ENCODE peak calls at places on chromosomes 13 and 19, in nine cellular contexts. One of them, this sample, is unnamed.

GRCh38 chr13:110387451-110388140 is 80.5 kb downstream of the COL4A2 start:
- DNase-seq in CD8-positive, alpha-beta T cell: no peak
- DNase-seq in Peyer's patch: no peak
- DNase-seq in PC-9: no peak
- DNase-seq in neural crest cell: no peak
- DNase-seq in AG04449: no peak
- DNase-seq in body of pancreas: no peak
- DNase-seq in tibial nerve: no peak
- DNase-seq in omental fat pad: no peak
- DNase-seq in this sample: no peak

GRCh38 chr19:5059191-5059579 is 90.3 kb downstream of the KDM4B start:
- DNase-seq in body of pancreas: no peak
- DNase-seq in AG04449: no peak
- DNase-seq in omental fat pad: no peak
- DNase-seq in Peyer's patch: no peak
- DNase-seq in tibial nerve: no peak
- DNase-seq in PC-9: no peak
- DNase-seq in CD8-positive, alpha-beta T cell: no peak
- DNase-seq in neural crest cell: no peak
- DNase-seq in this sample: no peak

GRCh38 chr13:44768775-44769578 is 192.8 kb upstream of the TSC22D1 start:
- DNase-seq in tibial nerve: no peak
- DNase-seq in body of pancreas: peak
- DNase-seq in CD8-positive, alpha-beta T cell: no peak
- DNase-seq in AG04449: no peak
- DNase-seq in omental fat pad: no peak
- DNase-seq in Peyer's patch: no peak
- DNase-seq in PC-9: no peak
- DNase-seq in neural crest cell: no peak
- DNase-seq in this sample: no peak

GRCh38 chr13:42549555-42549941 is 24.4 kb upstream of the TNFSF11 start:
- DNase-seq in omental fat pad: no peak
- DNase-seq in CD8-positive, alpha-beta T cell: no peak
- DNase-seq in tibial nerve: no peak
- DNase-seq in neural crest cell: no peak
- DNase-seq in Peyer's patch: no peak
- DNase-seq in AG04449: no peak
- DNase-seq in PC-9: no peak
- DNase-seq in body of pancreas: no peak
- DNase-seq in this sample: no peak

GRCh38 chr19:54738715-54739114 is 402 bp downstream of the KIR2DL3 start:
- DNase-seq in AG04449: no peak
- DNase-seq in tibial nerve: no peak
- DNase-seq in PC-9: no peak
- DNase-seq in omental fat pad: no peak
- DNase-seq in neural crest cell: no peak
- DNase-seq in Peyer's patch: no peak
- DNase-seq in body of pancreas: no peak
- DNase-seq in CD8-positive, alpha-beta T cell: no peak
- DNase-seq in this sample: no peak

GRCh38 chr19:5957132-5957531 is 20.8 kb downstream of the RANBP3 start:
- DNase-seq in tibial nerve: no peak
- DNase-seq in neural crest cell: no peak
- DNase-seq in AG04449: no peak
- DNase-seq in PC-9: no peak
- DNase-seq in Peyer's patch: no peak
- DNase-seq in body of pancreas: no peak
- DNase-seq in CD8-positive, alpha-beta T cell: no peak
- DNase-seq in omental fat pad: no peak
- DNase-seq in this sample: no peak

GRCh38 chr13:75724742-75725504 is 88.8 kb downstream of the LMO7 start:
- DNase-seq in tibial nerve: no peak
- DNase-seq in omental fat pad: no peak
- DNase-seq in AG04449: no peak
- DNase-seq in Peyer's patch: no peak
- DNase-seq in CD8-positive, alpha-beta T cell: no peak
- DNase-seq in neural crest cell: no peak
- DNase-seq in body of pancreas: no peak
- DNase-seq in PC-9: peak
- DNase-seq in this sample: no peak

GRCh38 chr19:34274827-34275625 is 20.7 kb downstream of the GARRE1 start:
- DNase-seq in AG04449: peak
- DNase-seq in tibial nerve: no peak
- DNase-seq in Peyer's patch: no peak
- DNase-seq in neural crest cell: no peak
- DNase-seq in CD8-positive, alpha-beta T cell: no peak
- DNase-seq in PC-9: peak
- DNase-seq in body of pancreas: no peak
- DNase-seq in omental fat pad: no peak
- DNase-seq in this sample: no peak

GRCh38 chr19:15891434-15891833 is 6.4 kb downstream of the CYP4F2 start:
- DNase-seq in tibial nerve: no peak
- DNase-seq in CD8-positive, alpha-beta T cell: no peak
- DNase-seq in Peyer's patch: no peak
- DNase-seq in body of pancreas: no peak
- DNase-seq in PC-9: no peak
- DNase-seq in AG04449: no peak
- DNase-seq in omental fat pad: no peak
- DNase-seq in neural crest cell: no peak
- DNase-seq in this sample: no peak

GRCh38 chr13:44451651-44452050 is 78.0 kb downstream of the SERP2 start:
- DNase-seq in PC-9: no peak
- DNase-seq in neural crest cell: no peak
- DNase-seq in CD8-positive, alpha-beta T cell: no peak
- DNase-seq in tibial nerve: no peak
- DNase-seq in omental fat pad: no peak
- DNase-seq in AG04449: no peak
- DNase-seq in Peyer's patch: no peak
- DNase-seq in body of pancreas: no peak
- DNase-seq in this sample: no peak

GRCh38 chr13:98293103-98293502 is 116.0 kb upstream of the RNF113B start:
- DNase-seq in AG04449: no peak
- DNase-seq in omental fat pad: no peak
- DNase-seq in body of pancreas: peak
- DNase-seq in Peyer's patch: no peak
- DNase-seq in PC-9: no peak
- DNase-seq in CD8-positive, alpha-beta T cell: no peak
- DNase-seq in neural crest cell: no peak
- DNase-seq in tibial nerve: no peak
- DNase-seq in this sample: no peak

GRCh38 chr13:62357887-62358645 is 942.4 kb upstream of the PCDH20 start:
- DNase-seq in PC-9: no peak
- DNase-seq in Peyer's patch: no peak
- DNase-seq in AG04449: no peak
- DNase-seq in CD8-positive, alpha-beta T cell: no peak
- DNase-seq in body of pancreas: peak
- DNase-seq in neural crest cell: peak
- DNase-seq in tibial nerve: no peak
- DNase-seq in omental fat pad: no peak
- DNase-seq in this sample: no peak

GRCh38 chr19:8069116-8069973 is 16.8 kb downstream of the CCL25 start:
- DNase-seq in neural crest cell: peak
- DNase-seq in AG04449: no peak
- DNase-seq in body of pancreas: no peak
- DNase-seq in omental fat pad: no peak
- DNase-seq in PC-9: no peak
- DNase-seq in Peyer's patch: no peak
- DNase-seq in CD8-positive, alpha-beta T cell: no peak
- DNase-seq in tibial nerve: no peak
- DNase-seq in this sample: no peak

GRCh38 chr19:56294557-56294956 is 20.1 kb downstream of the ZSCAN5A start:
- DNase-seq in tibial nerve: no peak
- DNase-seq in Peyer's patch: no peak
- DNase-seq in body of pancreas: no peak
- DNase-seq in omental fat pad: no peak
- DNase-seq in AG04449: no peak
- DNase-seq in PC-9: no peak
- DNase-seq in neural crest cell: no peak
- DNase-seq in CD8-positive, alpha-beta T cell: no peak
- DNase-seq in this sample: no peak

GRCh38 chr19:41546386-41546789 is 29.6 kb upstream of the CEACAM21 start:
- DNase-seq in tibial nerve: no peak
- DNase-seq in CD8-positive, alpha-beta T cell: no peak
- DNase-seq in omental fat pad: no peak
- DNase-seq in PC-9: no peak
- DNase-seq in neural crest cell: no peak
- DNase-seq in body of pancreas: peak
- DNase-seq in Peyer's patch: peak
- DNase-seq in AG04449: no peak
- DNase-seq in this sample: no peak

GRCh38 chr13:23500858-23501257 is 67.4 kb upstream of the SACS start:
- DNase-seq in tibial nerve: no peak
- DNase-seq in neural crest cell: no peak
- DNase-seq in PC-9: no peak
- DNase-seq in body of pancreas: peak
- DNase-seq in Peyer's patch: no peak
- DNase-seq in omental fat pad: no peak
- DNase-seq in CD8-positive, alpha-beta T cell: no peak
- DNase-seq in AG04449: peak
- DNase-seq in this sample: no peak

DNA sequence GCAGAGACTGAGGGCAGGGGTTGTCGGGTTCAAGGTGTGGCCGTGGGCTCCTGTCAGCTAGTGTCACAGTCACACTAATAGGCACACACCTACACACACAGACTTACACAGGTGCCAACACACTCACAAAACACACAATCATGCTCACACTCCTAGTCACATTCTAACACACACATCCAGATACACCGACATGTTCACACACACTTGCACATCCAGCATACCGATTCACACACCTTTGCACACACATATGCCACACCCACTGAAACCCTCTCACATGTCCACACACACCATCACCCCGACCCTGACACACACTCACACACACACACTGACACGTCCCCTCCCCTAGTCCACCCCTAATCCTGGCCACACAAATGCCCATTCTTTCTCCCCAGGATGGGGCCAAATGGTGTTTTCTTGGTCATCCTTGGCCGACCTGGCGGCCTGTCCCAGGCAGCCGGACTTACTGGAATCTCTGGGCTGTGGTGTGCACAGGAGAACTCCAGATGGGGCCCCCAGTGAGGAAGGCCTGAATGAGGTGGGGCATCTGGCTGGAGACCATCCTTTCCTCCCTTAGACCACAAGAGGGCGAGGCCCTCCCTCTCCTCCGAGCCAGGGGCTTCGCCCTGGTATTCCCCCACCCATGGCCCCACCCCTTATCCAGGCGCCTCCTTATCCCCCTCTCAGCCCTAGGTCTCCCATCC is 19.1 kb upstream of the PNMA8B start:
- DNase-seq in omental fat pad: no peak
- DNase-seq in neural crest cell: no peak
- DNase-seq in Peyer's patch: no peak
- DNase-seq in CD8-positive, alpha-beta T cell: no peak
- DNase-seq in PC-9: no peak
- DNase-seq in tibial nerve: no peak
- DNase-seq in body of pancreas: no peak
- DNase-seq in AG04449: no peak
- DNase-seq in this sample: no peak
- TF ChIP-seq CTCF in omental fat pad: no peak
- TF ChIP-seq CTCF in neural crest cell: no peak
- TF ChIP-seq CTCF in Peyer's patch: no peak
- TF ChIP-seq CTCF in CD8-positive, alpha-beta T cell: no peak
- TF ChIP-seq CTCF in PC-9: no peak
- TF ChIP-seq CTCF in tibial nerve: no peak
- TF ChIP-seq CTCF in body of pancreas: no peak
- TF ChIP-seq CTCF in AG04449: no peak
- TF ChIP-seq CTCF in this sample: no peak

GRCh38 chr19:40422428-40423226 is 3.2 kb downstream of the SERTAD1 start:
- DNase-seq in tibial nerve: no peak
- DNase-seq in omental fat pad: no peak
- DNase-seq in PC-9: no peak
- DNase-seq in body of pancreas: no peak
- DNase-seq in AG04449: no peak
- DNase-seq in Peyer's patch: no peak
- DNase-seq in CD8-positive, alpha-beta T cell: no peak
- DNase-seq in neural crest cell: no peak
- DNase-seq in this sample: no peak
- TF ChIP-seq CTCF in tibial nerve: no peak
- TF ChIP-seq CTCF in omental fat pad: no peak
- TF ChIP-seq CTCF in PC-9: no peak
- TF ChIP-seq CTCF in body of pancreas: no peak
- TF ChIP-seq CTCF in AG04449: no peak
- TF ChIP-seq CTCF in Peyer's patch: no peak
- TF ChIP-seq CTCF in CD8-positive, alpha-beta T cell: no peak
- TF ChIP-seq CTCF in neural crest cell: no peak
- TF ChIP-seq CTCF in this sample: no peak

DNA sequence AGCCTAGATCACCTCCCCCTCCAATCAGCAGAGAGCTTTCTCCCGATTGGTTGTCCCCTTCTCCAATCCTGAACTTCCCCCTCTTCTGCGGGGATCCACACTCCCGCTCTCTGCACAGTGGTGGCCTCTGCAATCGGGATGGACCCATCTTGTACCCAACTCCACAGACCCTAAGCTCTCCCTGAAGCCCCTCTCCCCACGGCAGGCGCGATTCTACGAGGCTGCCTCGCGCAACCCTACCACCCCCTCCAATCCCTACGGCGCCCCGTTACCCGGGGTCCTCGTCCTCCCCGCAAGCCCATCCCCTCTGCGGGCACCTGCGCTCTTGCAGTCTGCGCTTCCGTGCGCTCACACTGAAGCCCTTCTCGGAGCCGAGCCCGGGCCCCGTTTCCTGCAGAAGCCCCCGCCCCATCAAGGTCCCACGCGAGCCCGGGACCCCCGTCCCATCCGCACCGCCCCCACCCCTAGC is 459 bp downstream of the TMEM160 start:
- DNase-seq in neural crest cell: peak
- DNase-seq in Peyer's patch: peak
- DNase-seq in AG04449: peak
- DNase-seq in omental fat pad: peak
- DNase-seq in tibial nerve: peak
- DNase-seq in PC-9: peak
- DNase-seq in body of pancreas: peak
- DNase-seq in CD8-positive, alpha-beta T cell: peak
- DNase-seq in this sample: peak
- TF ChIP-seq CTCF in neural crest cell: no peak
- TF ChIP-seq CTCF in Peyer's patch: no peak
- TF ChIP-seq CTCF in AG04449: no peak
- TF ChIP-seq CTCF in omental fat pad: no peak
- TF ChIP-seq CTCF in tibial nerve: no peak
- TF ChIP-seq CTCF in PC-9: no peak
- TF ChIP-seq CTCF in body of pancreas: no peak
- TF ChIP-seq CTCF in CD8-positive, alpha-beta T cell: no peak
- TF ChIP-seq CTCF in this sample: no peak

DNA sequence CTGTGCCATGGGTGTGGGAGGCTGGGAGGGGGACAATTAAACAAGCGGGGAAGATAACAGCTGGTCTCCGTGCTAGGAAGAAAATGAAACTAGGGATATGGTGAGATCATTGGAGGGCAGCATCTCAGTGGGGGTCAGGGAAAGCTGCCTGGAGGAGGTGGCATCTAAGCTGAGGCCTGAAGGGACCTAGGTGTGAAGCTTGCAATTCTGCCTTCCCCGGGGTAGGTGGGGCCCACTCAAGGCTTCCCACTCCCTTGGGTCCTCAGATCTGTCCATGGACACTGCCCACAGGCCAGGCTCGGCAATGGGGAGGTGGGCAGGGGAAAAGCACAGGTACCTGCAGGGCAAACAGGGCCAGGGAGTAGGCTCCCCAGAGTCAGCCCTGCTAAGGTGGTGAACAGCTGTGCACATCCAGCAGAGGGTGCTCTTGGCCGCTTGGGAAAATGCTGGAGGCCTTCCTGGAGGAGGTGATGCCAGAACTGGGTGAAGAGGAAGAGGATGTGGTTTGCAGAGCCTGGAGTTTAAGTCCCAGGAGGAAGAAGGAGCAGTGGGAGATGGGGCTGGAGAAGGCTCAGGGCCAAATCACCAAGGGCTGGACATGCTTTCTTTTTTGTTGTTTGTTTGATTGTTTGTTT is 25.7 kb upstream of the CCNE1 start:
- DNase-seq in Peyer's patch: no peak
- DNase-seq in tibial nerve: no peak
- DNase-seq in neural crest cell: no peak
- DNase-seq in PC-9: no peak
- DNase-seq in omental fat pad: no peak
- DNase-seq in CD8-positive, alpha-beta T cell: no peak
- DNase-seq in body of pancreas: no peak
- DNase-seq in AG04449: no peak
- DNase-seq in this sample: no peak
- TF ChIP-seq CTCF in Peyer's patch: no peak
- TF ChIP-seq CTCF in tibial nerve: no peak
- TF ChIP-seq CTCF in neural crest cell: peak
- TF ChIP-seq CTCF in PC-9: peak
- TF ChIP-seq CTCF in omental fat pad: no peak
- TF ChIP-seq CTCF in CD8-positive, alpha-beta T cell: no peak
- TF ChIP-seq CTCF in body of pancreas: no peak
- TF ChIP-seq CTCF in AG04449: no peak
- TF ChIP-seq CTCF in this sample: peak